ENCODE peak calls at places on chromosomes 11 and 22, in seven cellular contexts. One of them, this sample, is unnamed.

GRCh38 chr11:72015511-72016061 is 16.9 kb downstream of the IL18BP start:
- DNase-seq in left lobe of liver: no peak
- DNase-seq in non-pigmented ciliary epithelial cell: no peak
- DNase-seq in ovary: no peak
- DNase-seq in nephron progenitor cell: peak; percentile 60
- DNase-seq in omental fat pad: peak; percentile 19
- DNase-seq in head of caudate nucleus: no peak
- DNase-seq in this sample: peak; percentile 71

GRCh38 chr11:87428266-87428665 is 390.5 kb downstream of the TMEM135 start:
- DNase-seq in omental fat pad: no peak
- DNase-seq in head of caudate nucleus: no peak
- DNase-seq in ovary: no peak
- DNase-seq in left lobe of liver: no peak
- DNase-seq in non-pigmented ciliary epithelial cell: no peak
- DNase-seq in nephron progenitor cell: no peak
- DNase-seq in this sample: no peak

GRCh38 chr22:39471421-39472141 is 14.8 kb downstream of the MGAT3 start:
- DNase-seq in omental fat pad: no peak
- DNase-seq in left lobe of liver: no peak
- DNase-seq in ovary: no peak
- DNase-seq in head of caudate nucleus: no peak
- DNase-seq in non-pigmented ciliary epithelial cell: no peak
- DNase-seq in nephron progenitor cell: no peak
- DNase-seq in this sample: no peak

GRCh38 chr11:76885390-76886097 is 24.8 kb downstream of the ACER3 start:
- DNase-seq in left lobe of liver: no peak
- DNase-seq in ovary: no peak
- DNase-seq in non-pigmented ciliary epithelial cell: peak; percentile 43
- DNase-seq in omental fat pad: no peak
- DNase-seq in head of caudate nucleus: no peak
- DNase-seq in nephron progenitor cell: no peak
- DNase-seq in this sample: no peak

GRCh38 chr11:121844016-121844415 is 272.0 kb downstream of the BLID start:
- DNase-seq in omental fat pad: no peak
- DNase-seq in ovary: no peak
- DNase-seq in non-pigmented ciliary epithelial cell: no peak
- DNase-seq in head of caudate nucleus: no peak
- DNase-seq in nephron progenitor cell: no peak
- DNase-seq in left lobe of liver: no peak
- DNase-seq in this sample: peak; percentile 13

GRCh38 chr11:46392421-46393230 is 1.1 kb upstream of the CHRM4 start:
- DNase-seq in ovary: peak; percentile 80
- DNase-seq in head of caudate nucleus: peak; percentile 55
- DNase-seq in non-pigmented ciliary epithelial cell: no peak
- DNase-seq in omental fat pad: peak; percentile 57
- DNase-seq in nephron progenitor cell: peak; percentile 96
- DNase-seq in left lobe of liver: peak; percentile 93
- DNase-seq in this sample: peak; percentile 67

GRCh38 chr11:130720232-130720787 is 196.0 kb downstream of the SNX19 start:
- DNase-seq in non-pigmented ciliary epithelial cell: no peak
- DNase-seq in head of caudate nucleus: no peak
- DNase-seq in omental fat pad: no peak
- DNase-seq in left lobe of liver: no peak
- DNase-seq in ovary: no peak
- DNase-seq in nephron progenitor cell: no peak
- DNase-seq in this sample: no peak

GRCh38 chr22:20324139-20324516 is 4.3 kb upstream of the DGCR6L start:
- DNase-seq in left lobe of liver: no peak
- DNase-seq in non-pigmented ciliary epithelial cell: no peak
- DNase-seq in nephron progenitor cell: no peak
- DNase-seq in head of caudate nucleus: no peak
- DNase-seq in omental fat pad: no peak
- DNase-seq in ovary: no peak
- DNase-seq in this sample: no peak

GRCh38 chr11:112859787-112860186 is 101.4 kb upstream of the NCAM1 start:
- DNase-seq in nephron progenitor cell: no peak
- DNase-seq in omental fat pad: no peak
- DNase-seq in non-pigmented ciliary epithelial cell: no peak
- DNase-seq in head of caudate nucleus: no peak
- DNase-seq in left lobe of liver: no peak
- DNase-seq in ovary: no peak
- DNase-seq in this sample: no peak

GRCh38 chr11:69512136-69512535 is 30.7 kb downstream of the LINC01488 start:
- DNase-seq in non-pigmented ciliary epithelial cell: no peak
- DNase-seq in head of caudate nucleus: no peak
- DNase-seq in ovary: no peak
- DNase-seq in omental fat pad: no peak
- DNase-seq in nephron progenitor cell: no peak
- DNase-seq in left lobe of liver: no peak
- DNase-seq in this sample: no peak

GRCh38 chr11:65571940-65572339 is 398 bp upstream of the FAM89B start:
- DNase-seq in non-pigmented ciliary epithelial cell: no peak
- DNase-seq in left lobe of liver: no peak
- DNase-seq in nephron progenitor cell: no peak
- DNase-seq in head of caudate nucleus: no peak
- DNase-seq in ovary: no peak
- DNase-seq in omental fat pad: no peak
- DNase-seq in this sample: peak; percentile 49

GRCh38 chr11:122748968-122749687 is 89.2 kb upstream of the CRTAM start:
- DNase-seq in ovary: no peak
- DNase-seq in nephron progenitor cell: no peak
- DNase-seq in left lobe of liver: no peak
- DNase-seq in omental fat pad: no peak
- DNase-seq in head of caudate nucleus: peak; percentile 35
- DNase-seq in non-pigmented ciliary epithelial cell: peak; percentile 90
- DNase-seq in this sample: no peak

GRCh38 chr11:69085490-69086095 is 36.9 kb downstream of the TPCN2 start:
- DNase-seq in ovary: no peak
- DNase-seq in head of caudate nucleus: no peak
- DNase-seq in omental fat pad: no peak
- DNase-seq in non-pigmented ciliary epithelial cell: no peak
- DNase-seq in left lobe of liver: no peak
- DNase-seq in nephron progenitor cell: no peak
- DNase-seq in this sample: no peak

GRCh38 chr11:74024630-74025029 is 15.7 kb upstream of the UCP3 start:
- DNase-seq in ovary: no peak
- DNase-seq in head of caudate nucleus: no peak
- DNase-seq in non-pigmented ciliary epithelial cell: peak; percentile 43
- DNase-seq in nephron progenitor cell: no peak
- DNase-seq in left lobe of liver: no peak
- DNase-seq in omental fat pad: peak; percentile 86
- DNase-seq in this sample: no peak

GRCh38 chr11:64181506-64182411 is 4.2 kb upstream of the STIP1 start:
- DNase-seq in omental fat pad: peak; percentile 65
- DNase-seq in non-pigmented ciliary epithelial cell: peak; percentile 84
- DNase-seq in ovary: peak; percentile 92
- DNase-seq in head of caudate nucleus: peak; percentile 95
- DNase-seq in nephron progenitor cell: peak; percentile 72
- DNase-seq in left lobe of liver: peak; percentile 56
- DNase-seq in this sample: peak; percentile 82

This sample was measured in SK-MEL-5.